ENCODE peak calls at places on chromosomes 5 and 9, in five cellular contexts. W is IMR-90, X is GM12878, P is K562, N is HepG2. B is an unnamed sample.

GRCh38 chr9:35110327-35110758 is 5.3 kb downstream of the ATOSB start:
- DNase-seq in W (peak; percentile 43), X (no peak), P (no peak), N (no peak), B (no peak)

GRCh38 chr5:111830333-111830732 is 73.3 kb upstream of the NREP start:
- DNase-seq in W (peak; percentile 70), X (no peak), P (no peak), N (no peak), B (no peak)

GRCh38 chr9:110252509-110253139 is 3.7 kb downstream of the TXN start:
- DNase-seq in W (no peak), X (no peak), P (no peak), N (peak; percentile 46), B (no peak)

GRCh38 chr9:128733256-128733655 is 9.3 kb upstream of the ZDHHC12 start:
- DNase-seq in W (peak; percentile 81), X (no peak), P (peak; percentile 82), N (peak; percentile 91), B (peak; percentile 82)

GRCh38 chr5:159175547-159175946 is 33.8 kb downstream of the RNF145 start:
- DNase-seq in W (peak; percentile 55), X (no peak), P (no peak), N (no peak), B (no peak)

GRCh38 chr9:136002886-136003285 is 41.7 kb upstream of the UBAC1 start:
- DNase-seq in W (no peak), X (no peak), P (no peak), N (no peak), B (no peak)

GRCh38 chr5:88785396-88786216 is 97.4 kb downstream of the MEF2C start:
- DNase-seq in W (peak; percentile 93), X (peak; percentile 43), P (no peak), N (no peak), B (no peak)

GRCh38 chr5:150779397-150780179 is 1.0 kb downstream of the SMIM3 start:
- DNase-seq in W (peak; percentile 66), X (no peak), P (no peak), N (no peak), B (no peak)

GRCh38 chr9:4167040-4167671 is 132.7 kb downstream of the GLIS3 start:
- DNase-seq in W (peak; percentile 88), X (no peak), P (no peak), N (no peak), B (no peak)

GRCh38 chr5:10556331-10556807 is 7.5 kb upstream of the ANKRD33B start:
- DNase-seq in W (peak; percentile 78), X (no peak), P (no peak), N (no peak), B (no peak)

GRCh38 chr5:118777468-118777746 is 210.9 kb downstream of the DTWD2 start:
- DNase-seq in W (no peak), X (no peak), P (no peak), N (no peak), B (no peak)

GRCh38 chr5:5941486-5941885 is 436.9 kb downstream of the MED10 start:
- DNase-seq in W (no peak), X (no peak), P (no peak), N (no peak), B (no peak)

GRCh38 chr5:67795781-67796477 is 419.6 kb upstream of the PIK3R1 start:
- DNase-seq in W (no peak), X (no peak), P (no peak), N (no peak), B (no peak)

GRCh38 chr9:129176786-129177442 is 1.1 kb downstream of the IER5L start:
- DNase-seq in W (peak; percentile 49), X (no peak), P (no peak), N (no peak), B (peak; percentile 75)

GRCh38 chr9:694499-695154 is 146.9 kb upstream of the DMRT1 start:
- DNase-seq in W (peak; percentile 93), X (no peak), P (no peak), N (no peak), B (no peak)

GRCh38 chr5:177412603-177413233 is 3.4 kb upstream of the F12 start:
- DNase-seq in W (no peak), X (peak; percentile 71), P (no peak), N (no peak), B (no peak)

GRCh38 chr9:116860509-116861120 is 173.5 kb downstream of the TRIM32 start:
- DNase-seq in W (peak; percentile 63), X (no peak), P (peak; percentile 76), N (peak; percentile 49), B (peak; percentile 64)

GRCh38 chr9:130500340-130500771 is 55.6 kb downstream of the ASS1 start:
- DNase-seq in W (no peak), X (no peak), P (no peak), N (no peak), B (peak; percentile 45)

GRCh38 chr5:94872526-94872925 is 254.1 kb downstream of the SLF1 start:
- DNase-seq in W (no peak), X (no peak), P (no peak), N (no peak), B (no peak)

GRCh38 chr9:36980148-36980974 is 53.7 kb downstream of the PAX5 start:
- DNase-seq in W (no peak), X (no peak), P (peak; percentile 28), N (no peak), B (peak; percentile 72)

GRCh38 chr5:108654042-108654441 is 93.7 kb upstream of the FER start:
- DNase-seq in W (peak; percentile 70), X (no peak), P (no peak), N (no peak), B (no peak)

GRCh38 chr9:133728856-133729645 is 9.1 kb downstream of the SARDH start:
- DNase-seq in W (no peak), X (no peak), P (no peak), N (no peak), B (no peak)

GRCh38 chr5:66821626-66822429 is 225.6 kb downstream of the MAST4 start:
- DNase-seq in W (no peak), X (no peak), P (no peak), N (no peak), B (no peak)

GRCh38 chr5:2914991-2915484 is 163.6 kb upstream of the IRX2 start:
- DNase-seq in W (no peak), X (no peak), P (no peak), N (no peak), B (no peak)

GRCh38 chr9:136140966-136141365 is 22.3 kb upstream of the TMEM250 start:
- DNase-seq in W (peak; percentile 3), X (no peak), P (no peak), N (no peak), B (no peak)

GRCh38 chr5:1492757-1493156 is 31.0 kb downstream of the LPCAT1 start:
- DNase-seq in W (no peak), X (no peak), P (no peak), N (no peak), B (no peak)

GRCh38 chr9:14271078-14271673 is 42.8 kb downstream of the NFIB start:
- DNase-seq in W (peak; percentile 82), X (no peak), P (no peak), N (peak; percentile 64), B (peak; percentile 59)

GRCh38 chr5:160303690-160304089 is 8.7 kb downstream of the CCNJL start:
- DNase-seq in W (no peak), X (no peak), P (no peak), N (no peak), B (no peak)

GRCh38 chr5:121525731-121526130 is 326.0 kb upstream of the FTMT start:
- DNase-seq in W (no peak), X (no peak), P (no peak), N (no peak), B (no peak)

GRCh38 chr5:147085409-147085808 is 149.4 kb upstream of the STK32A start:
- DNase-seq in W (no peak), X (no peak), P (no peak), N (no peak), B (no peak)

GRCh38 chr5:157828949-157829639 is 29.9 kb downstream of the CLINT1 start:
- DNase-seq in W (no peak), X (no peak), P (peak; percentile 31), N (no peak), B (peak; percentile 14)

GRCh38 chr9:133818444-133818843 is 80.3 kb upstream of the SARDH start:
- DNase-seq in W (peak; percentile 39), X (no peak), P (no peak), N (peak; percentile 46), B (no peak)

GRCh38 chr9:20624201-20625002 is 2.1 kb upstream of the MLLT3 start:
- DNase-seq in W (peak; percentile 79), X (peak; percentile 80), P (no peak), N (peak; percentile 64), B (peak; percentile 45)

GRCh38 chr5:40680741-40681350 is 1.1 kb downstream of the PTGER4 start:
- DNase-seq in W (no peak), X (no peak), P (no peak), N (no peak), B (peak; percentile 39)
- TF ChIP-seq MXI1 in W (no peak), X (no peak), P (no peak), N (no peak), B (no peak)

GRCh38 chr5:35826561-35826960 is 30.1 kb upstream of the IL7R start:
- DNase-seq in W (no peak), X (no peak), P (no peak), N (no peak), B (no peak)
- TF ChIP-seq MXI1 in W (no peak), X (no peak), P (no peak), N (no peak), B (no peak)

GRCh38 chr5:132543472-132544201 is at the start of gene IL5:
- DNase-seq in W (no peak), X (no peak), P (no peak), N (no peak), B (no peak)
- TF ChIP-seq MXI1 in W (no peak), X (no peak), P (no peak), N (no peak), B (no peak)

GRCh38 chr5:40833712-40834229 is 1.3 kb downstream of the RPL37 start:
- DNase-seq in W (no peak), X (no peak), P (no peak), N (no peak), B (no peak)

GRCh38 chr5:40832345-40832744 is 2.7 kb downstream of the RPL37 start:
- DNase-seq in W (peak; percentile 30), X (no peak), P (no peak), N (no peak), B (no peak)

GRCh38 chr5:40834849-40835787 is at the start of gene RPL37:
- DNase-seq in W (peak; percentile 97), X (peak; percentile 87), P (peak; percentile 92), N (peak; percentile 94), B (peak; percentile 90)

GRCh38 chr5:40831346-40832210 is 3.4 kb downstream of the RPL37 start:
- DNase-seq in W (peak; percentile 28), X (no peak), P (no peak), N (no peak), B (no peak)

GRCh38 chr5:40834391-40834848 is 602 bp downstream of the RPL37 start:
- DNase-seq in W (peak; percentile 33), X (no peak), P (no peak), N (no peak), B (no peak)
- TF ChIP-seq MXI1 in W (no peak), X (no peak), P (no peak), N (no peak), B (no peak)

GRCh38 chr9:91033802-91034201 is 232.2 kb downstream of the SYK start:
- DNase-seq in W (no peak), X (no peak), P (peak; percentile 24), N (peak; percentile 13), B (no peak)
- TF ChIP-seq MXI1 in W (no peak), X (no peak), P (no peak), N (no peak), B (no peak)

B was measured in SK-N-SH.